ENCODE peak calls at places on chromosomes 3 and 15, in five cellular contexts. S is CD4-positive, CD25-positive, alpha-beta regulatory T cell; R is stimulated activated CD8-positive, alpha-beta memory T cell treated with anti-CD3 and anti-CD28 coated beads, Interleukin-15, amount 100 ng/mL, for 24 hours; H is EH; A is OCI-M1. F is an unnamed sample.

GRCh38 chr15:99955181-99955525 is 221.9 kb upstream of the LYSMD4 start:
- DNase-seq in S (no peak), R (no peak), H (no peak), A (no peak), F (no peak)

GRCh38 chr15:60644903-60645302 is 166.0 kb upstream of the ICE2 start:
- DNase-seq in S (no peak), R (no peak), H (no peak), A (no peak), F (no peak)

GRCh38 chr15:101062471-101063171 is 143.5 kb downstream of the LRRK1 start:
- DNase-seq in S (no peak), R (no peak), H (no peak), A (no peak), F (no peak)

GRCh38 chr3:182794806-182795369 is 1.6 kb downstream of the ATP11B start:
- DNase-seq in S (no peak), R (no peak), H (peak), A (no peak), F (peak)

GRCh38 chr15:52709172-52709979 is 30.2 kb upstream of the ATOSA start:
- DNase-seq in S (no peak), R (no peak), H (no peak), A (no peak), F (no peak)

GRCh38 chr15:62417444-62417843 is 252.4 kb upstream of the C2CD4B start:
- DNase-seq in S (no peak), R (no peak), H (peak), A (no peak), F (peak)

GRCh38 chr3:13648744-13649096 is 99.8 kb downstream of the FBLN2 start:
- DNase-seq in S (no peak), R (no peak), H (no peak), A (no peak), F (no peak)

GRCh38 chr3:118029049-118029448 is 1005.6 kb downstream of the IGSF11 start:
- DNase-seq in S (no peak), R (no peak), H (no peak), A (no peak), F (no peak)

GRCh38 chr3:1696654-1697275 is 401.9 kb upstream of the CNTN4 start:
- DNase-seq in S (no peak), R (no peak), H (no peak), A (no peak), F (no peak)

GRCh38 chr15:25065876-25066275 is 111.1 kb downstream of the SNRPN start:
- DNase-seq in S (no peak), R (no peak), H (no peak), A (no peak), F (no peak)

GRCh38 chr3:51045006-51045405 is 340.1 kb upstream of the MANF start:
- DNase-seq in S (no peak), R (no peak), H (no peak), A (no peak), F (no peak)

GRCh38 chr3:127780536-127781400 is 41.5 kb downstream of the MGLL start:
- DNase-seq in S (no peak), R (no peak), H (no peak), A (no peak), F (no peak)

GRCh38 chr3:166351461-166351860 is 514.2 kb upstream of the BCHE start:
- DNase-seq in S (no peak), R (no peak), H (no peak), A (no peak), F (no peak)

GRCh38 chr15:90300988-90301715 is 35.7 kb downstream of the NGRN start:
- DNase-seq in S (peak), R (no peak), H (peak), A (peak), F (peak)

GRCh38 chr3:53196575-53197407 is 35.8 kb downstream of the PRKCD start:
- DNase-seq in S (peak), R (no peak), H (peak), A (peak), F (peak)

GRCh38 chr3:35745802-35746484 is 106.6 kb downstream of the ARPP21 start:
- DNase-seq in S (no peak), R (no peak), H (no peak), A (no peak), F (no peak)

GRCh38 chr3:171778493-171778892 is 31.8 kb downstream of the PLD1 start:
- DNase-seq in S (no peak), R (no peak), H (no peak), A (no peak), F (no peak)